ENCODE peak calls at places on chromosomes 2 and 18, in ten cellular contexts. F is HFFc6; G is Kasumi-1; R is cardiac fibroblast; T is GM03348; X is iPS-NIHi11; B is epithelial cell of esophagus; D is stimulated activated CD4-positive, alpha-beta T cell treated with anti-CD3 and anti-CD28 coated beads, Interleukin-4, amount 100 ng/mL, for 24 hours; Y is AG10803; K is fibroblast of gingiva. P is an unnamed sample.

GRCh38 chr18:33372442-33372841 is 68.1 kb downstream of the CCDC178 start:
- DNase-seq in F (no peak), G (peak), R (no peak), T (no peak), X (no peak), B (peak), D (no peak), Y (no peak), K (no peak), P (no peak)

GRCh38 chr18:42640160-42640559 is 475.3 kb downstream of the RIT2 start:
- DNase-seq in F (no peak), G (no peak), R (peak), T (no peak), X (no peak), B (peak), D (no peak), Y (no peak), K (no peak), P (no peak)

GRCh38 chr2:65076345-65076710 is 20.1 kb downstream of the CEP68 start:
- DNase-seq in F (peak), G (no peak), R (peak), T (peak), X (no peak), B (peak), D (no peak), Y (peak), K (peak), P (no peak)

GRCh38 chr18:50013363-50014138 is 181.4 kb downstream of the MYO5B start:
- DNase-seq in F (peak), G (no peak), R (peak), T (no peak), X (no peak), B (peak), D (no peak), Y (peak), K (peak), P (no peak)

GRCh38 chr2:186690796-186691195 is 3.1 kb upstream of the FAM171B start:
- DNase-seq in F (no peak), G (no peak), R (peak), T (no peak), X (no peak), B (no peak), D (no peak), Y (no peak), K (no peak), P (no peak)

GRCh38 chr2:101736861-101737291 is 39.4 kb downstream of the MAP4K4 start:
- DNase-seq in F (peak), G (no peak), R (peak), T (peak), X (no peak), B (peak), D (peak), Y (peak), K (peak), P (no peak)

GRCh38 chr2:214989187-214989586 is 149.2 kb downstream of the ABCA12 start:
- DNase-seq in F (no peak), G (no peak), R (no peak), T (no peak), X (no peak), B (peak), D (no peak), Y (no peak), K (no peak), P (no peak)

GRCh38 chr2:101307503-101307902 is 998 bp downstream of the RNF149 start:
- DNase-seq in F (peak), G (no peak), R (peak), T (no peak), X (no peak), B (peak), D (peak), Y (no peak), K (no peak), P (no peak)

GRCh38 chr2:204109681-204110080 is 173.1 kb downstream of the ICOS start:
- DNase-seq in F (no peak), G (no peak), R (no peak), T (peak), X (no peak), B (no peak), D (no peak), Y (no peak), K (no peak), P (peak)

GRCh38 chr18:9708882-9709877 is 1.1 kb downstream of the RAB31 start:
- DNase-seq in F (no peak), G (peak), R (peak), T (peak), X (peak), B (no peak), D (no peak), Y (peak), K (peak), P (peak)

GRCh38 chr2:24050041-24050655 is 607 bp downstream of the FKBP1B start:
- DNase-seq in F (no peak), G (no peak), R (peak), T (peak), X (peak), B (no peak), D (peak), Y (peak), K (no peak), P (peak)

GRCh38 chr2:143696651-143697050 is 567.4 kb downstream of the ARHGAP15 start:
- DNase-seq in F (no peak), G (no peak), R (no peak), T (no peak), X (no peak), B (no peak), D (no peak), Y (no peak), K (no peak), P (no peak)

P was measured in H7.